ENCODE peak calls at places on chromosomes 1 and 21, in ten cellular contexts. C is PC-9, E is GM23338, X is uterus, F is kidney, O is transverse colon, I is body of pancreas, W is neural progenitor cell, S is heart left ventricle, Y is fibroblast of lung. R is an unnamed sample.

GRCh38 chr1:96030312-96030711 is 691.3 kb upstream of the PTBP2 start:
- DNase-seq in O (no peak), F (no peak), C (no peak), Y (no peak), X (no peak), W (no peak), S (no peak), E (no peak), I (no peak), R (no peak)

GRCh38 chr1:12244078-12244477 is 14.2 kb downstream of the VPS13D start:
- DNase-seq in S (no peak), F (no peak), C (no peak), X (no peak), I (no peak), E (peak), O (no peak), W (peak), Y (no peak), R (no peak)

GRCh38 chr1:202355944-202356553 is 7.5 kb downstream of the PPP1R12B start:
- DNase-seq in C (peak), X (no peak), I (no peak), Y (no peak), S (no peak), F (no peak), O (no peak), W (no peak), E (no peak), R (no peak)

GRCh38 chr1:205488074-205488723 is 16.3 kb upstream of the CDK18 start:
- DNase-seq in Y (peak), I (peak), W (peak), X (peak), C (peak), S (no peak), F (no peak), E (peak), O (peak), R (no peak)

GRCh38 chr1:246318622-246319021 is 188.5 kb downstream of the SMYD3 start:
- DNase-seq in I (no peak), C (no peak), X (no peak), E (no peak), W (no peak), F (no peak), S (no peak), O (no peak), Y (no peak), R (no peak)

GRCh38 chr1:91124989-91125417 is 103.2 kb upstream of the ZNF644 start:
- DNase-seq in E (no peak), Y (no peak), O (no peak), F (no peak), C (no peak), W (peak), S (no peak), X (no peak), I (no peak), R (no peak)

GRCh38 chr1:88661951-88662664 is 22.0 kb upstream of the PKN2 start:
- DNase-seq in S (no peak), W (peak), O (no peak), F (no peak), E (peak), X (no peak), C (no peak), Y (no peak), I (no peak), R (no peak)

GRCh38 chr1:54804471-54805132 is 3.5 kb upstream of the TTC22 start:
- DNase-seq in O (peak), E (no peak), C (peak), W (no peak), F (no peak), S (no peak), X (no peak), I (no peak), Y (no peak), R (no peak)

GRCh38 chr1:224747578-224747977 is 131.5 kb downstream of the CNIH3 start:
- DNase-seq in O (no peak), S (no peak), Y (peak), W (no peak), C (no peak), X (no peak), F (no peak), E (no peak), I (no peak), R (no peak)

GRCh38 chr1:29708818-29709710 is 472.7 kb downstream of the PTPRU start:
- DNase-seq in C (peak), S (no peak), W (peak), Y (peak), I (no peak), E (peak), F (no peak), X (no peak), O (no peak), R (no peak)

GRCh38 chr1:50348449-50349241 is 74.6 kb downstream of the DMRTA2 start:
- DNase-seq in X (peak), S (no peak), F (no peak), C (peak), E (peak), Y (peak), I (peak), W (peak), O (peak), R (no peak)

GRCh38 chr21:26753822-26754221 is 91.4 kb downstream of the ADAMTS1 start:
- DNase-seq in E (no peak), W (no peak), F (no peak), O (no peak), X (no peak), S (no peak), Y (no peak), I (no peak), C (no peak), R (no peak)

GRCh38 chr1:224203243-224204016 is 20.4 kb downstream of the DEGS1 start:
- DNase-seq in I (peak), O (peak), Y (peak), W (peak), F (peak), C (peak), X (no peak), E (peak), S (peak), R (peak)

GRCh38 chr21:42080788-42081083 is 9.6 kb downstream of the UMODL1 start:
- DNase-seq in X (peak), I (no peak), F (no peak), O (no peak), W (no peak), C (no peak), S (no peak), Y (peak), E (no peak), R (no peak)

GRCh38 chr1:94396356-94396755 is 21.8 kb upstream of the ABCD3 start:
- DNase-seq in E (peak), I (no peak), C (no peak), Y (no peak), O (no peak), X (no peak), F (no peak), W (peak), S (no peak), R (no peak)

GRCh38 chr1:231039161-231040018 is 664 bp downstream of the FAM89A start:
- DNase-seq in C (no peak), W (peak), X (no peak), I (peak), E (peak), O (peak), F (peak), Y (peak), S (peak), R (peak)

GRCh38 chr1:31605908-31606427 is 11.5 kb upstream of the HCRTR1 start:
- DNase-seq in X (no peak), I (no peak), S (no peak), Y (peak), E (no peak), F (no peak), C (no peak), O (no peak), W (no peak), R (no peak)

GRCh38 chr1:159339517-159339916 is 37.4 kb downstream of the FCER1A start:
- DNase-seq in O (no peak), I (no peak), X (no peak), C (no peak), Y (no peak), E (no peak), F (no peak), W (no peak), S (no peak), R (no peak)

GRCh38 chr1:154467768-154468102 is 34.3 kb upstream of the TDRD10 start:
- DNase-seq in S (no peak), I (no peak), F (no peak), O (no peak), X (no peak), E (no peak), Y (no peak), W (no peak), C (no peak), R (no peak)

GRCh38 chr21:44391345-44392091 is 38.1 kb downstream of the TRPM2 start:
- DNase-seq in Y (no peak), F (peak), O (peak), W (no peak), X (no peak), E (no peak), I (peak), C (no peak), S (peak), R (peak)

GRCh38 chr1:111323231-111323630 is 32.6 kb downstream of the CHIA start:
- DNase-seq in Y (no peak), C (peak), X (no peak), W (no peak), F (no peak), S (no peak), O (no peak), I (no peak), E (no peak), R (no peak)

GRCh38 chr21:32499249-32500055 is 85.9 kb downstream of the TCP10L start:
- DNase-seq in X (no peak), C (no peak), I (no peak), Y (peak), O (no peak), F (peak), W (peak), S (no peak), E (no peak), R (no peak)

GRCh38 chr1:206748348-206749034 is 22.1 kb upstream of the IL19 start:
- DNase-seq in E (no peak), F (no peak), S (no peak), O (no peak), W (no peak), C (no peak), I (no peak), X (no peak), Y (peak), R (no peak)

GRCh38 chr1:202807926-202808757 is at the start of gene KDM5B:
- DNase-seq in C (peak), X (peak), E (peak), F (peak), W (peak), S (peak), Y (peak), I (peak), O (peak), R (peak)

GRCh38 chr1:41241748-41242644 is at the start of gene SCMH1:
- DNase-seq in X (peak), O (peak), S (peak), Y (peak), W (peak), I (peak), F (peak), C (no peak), E (peak), R (peak)

GRCh38 chr1:226901421-226901820 is 31.0 kb downstream of the PSEN2 start:
- DNase-seq in Y (no peak), C (no peak), S (no peak), W (no peak), F (no peak), E (no peak), I (no peak), X (no peak), O (no peak), R (no peak)

GRCh38 chr1:91635763-91636162 is 135.1 kb downstream of the CDC7 start:
- DNase-seq in Y (no peak), S (no peak), W (no peak), X (no peak), C (no peak), I (no peak), F (no peak), E (no peak), O (no peak), R (no peak)

GRCh38 chr1:234408757-234409156 is 35.5 kb downstream of the COA6 start:
- DNase-seq in O (no peak), F (no peak), W (no peak), E (no peak), I (no peak), S (no peak), C (no peak), Y (no peak), X (no peak), R (no peak)

GRCh38 chr1:163427336-163427735 is 105.6 kb downstream of the NUF2 start:
- DNase-seq in E (no peak), S (no peak), C (no peak), F (no peak), X (no peak), I (no peak), O (no peak), W (no peak), Y (no peak), R (no peak)

GRCh38 chr21:43025636-43026180 is 49.9 kb downstream of the CBS start:
- DNase-seq in O (no peak), S (no peak), W (peak), F (no peak), E (no peak), X (no peak), Y (peak), C (peak), I (no peak), R (no peak)

GRCh38 chr1:37509181-37509580 is 5.4 kb downstream of the MEAF6 start:
- DNase-seq in F (no peak), O (no peak), E (peak), S (no peak), C (no peak), Y (peak), I (no peak), W (peak), X (no peak), R (no peak)

GRCh38 chr1:21594495-21594894 is 74.7 kb downstream of the RAP1GAP start:
- DNase-seq in E (no peak), C (peak), I (no peak), W (no peak), X (no peak), Y (no peak), O (no peak), S (no peak), F (no peak), R (no peak)

GRCh38 chr1:67747667-67748066 is 62.7 kb downstream of the GADD45A start:
- DNase-seq in O (no peak), W (no peak), F (no peak), X (no peak), Y (peak), S (no peak), E (no peak), C (no peak), I (no peak), R (no peak)

GRCh38 chr1:68229927-68230812 is 2.2 kb downstream of the WLS start:
- DNase-seq in Y (peak), I (peak), O (no peak), F (no peak), C (no peak), S (no peak), E (peak), W (peak), X (no peak), R (no peak)

DNA sequence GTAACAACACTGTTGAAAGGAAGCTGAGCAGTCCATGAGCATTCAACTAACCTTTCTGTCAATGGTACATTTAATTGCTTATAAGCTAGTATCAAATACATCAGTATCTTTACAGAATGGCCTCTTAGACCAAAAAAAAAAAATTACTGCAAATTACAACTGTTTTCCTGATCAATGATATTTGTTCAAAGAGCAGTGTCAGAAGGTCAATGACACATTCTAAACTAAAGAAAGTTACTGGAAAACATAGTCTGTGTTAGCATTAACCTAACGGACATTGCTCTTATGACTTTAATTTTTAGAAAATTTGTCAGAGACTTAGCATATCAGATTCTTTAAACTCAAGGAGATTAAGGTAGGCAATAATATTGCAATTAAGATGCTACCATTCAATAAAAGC is 162.5 kb downstream of the KCNT2 start:
- DNase-seq in F (no peak), S (no peak), I (no peak), O (no peak), E (no peak), C (no peak), Y (no peak), X (no peak), W (no peak), R (no peak)
- H3K27ac ChIP-seq in F (no peak), S (no peak), I (no peak), O (no peak), E (no peak), C (no peak), Y (no peak), X (no peak), W (no peak), R (no peak)

DNA sequence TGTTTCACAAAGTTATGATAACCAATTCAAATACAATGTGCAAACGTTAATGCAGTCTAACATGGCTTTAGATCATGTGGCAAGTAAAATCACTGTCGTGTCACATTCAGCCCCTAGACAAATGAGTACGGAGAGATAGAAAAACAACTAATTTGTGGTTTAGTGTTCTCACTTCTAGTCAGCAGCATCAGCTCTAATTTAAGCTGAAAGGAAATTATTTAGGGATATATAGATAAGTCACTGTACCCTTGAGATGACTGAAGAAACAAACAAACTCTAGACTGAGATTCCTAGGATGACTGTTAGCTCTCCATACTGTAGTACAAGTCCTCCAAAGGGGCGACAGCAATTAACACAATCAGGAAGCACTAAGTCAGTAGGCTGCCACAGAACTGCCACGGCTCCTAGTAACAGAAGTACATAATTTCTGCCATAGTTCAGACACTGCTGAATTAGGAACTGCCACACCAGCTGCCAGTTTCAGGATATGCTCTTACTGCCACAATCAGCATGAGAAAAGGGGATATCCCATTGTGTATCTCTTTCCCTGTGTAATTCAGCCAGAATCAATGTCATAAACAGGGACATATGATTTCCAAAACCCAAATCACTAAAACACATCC is 150.4 kb upstream of the NEGR1 start:
- DNase-seq in X (no peak), F (no peak), O (no peak), C (no peak), W (no peak), I (no peak), Y (no peak), E (peak), S (no peak), R (no peak)
- TF ChIP-seq CTCF in X (no peak), F (no peak), O (no peak), C (no peak), W (no peak), I (no peak), Y (no peak), E (no peak), S (no peak), R (no peak)

GRCh38 chr1:161987303-161987702 is 36.4 kb downstream of the OLFML2B start:
- DNase-seq in W (no peak), O (no peak), S (no peak), F (no peak), Y (peak), X (no peak), E (no peak), I (no peak), C (no peak), R (no peak)
- H3K27ac ChIP-seq in W (no peak), O (no peak), S (no peak), F (no peak), Y (no peak), X (peak), E (no peak), I (no peak), C (no peak), R (no peak)

GRCh38 chr1:211942583-211942982 is 92.8 kb downstream of the INTS7 start:
- DNase-seq in C (no peak), Y (no peak), O (no peak), W (no peak), E (no peak), X (no peak), S (no peak), F (no peak), I (no peak), R (no peak)

GRCh38 chr1:211939876-211940468 is 95.4 kb downstream of the INTS7 start:
- DNase-seq in O (no peak), I (peak), W (no peak), E (no peak), X (no peak), S (no peak), C (no peak), Y (no peak), F (no peak), R (no peak)

GRCh38 chr1:211947396-211948295 is 87.7 kb downstream of the INTS7 start:
- DNase-seq in Y (no peak), X (no peak), I (peak), S (no peak), E (peak), O (no peak), W (peak), F (no peak), C (no peak), R (no peak)

GRCh38 chr1:211948377-211948776 is 87.0 kb downstream of the INTS7 start:
- DNase-seq in W (no peak), S (no peak), E (no peak), Y (no peak), X (no peak), F (no peak), C (no peak), O (no peak), I (no peak), R (no peak)

DNA sequence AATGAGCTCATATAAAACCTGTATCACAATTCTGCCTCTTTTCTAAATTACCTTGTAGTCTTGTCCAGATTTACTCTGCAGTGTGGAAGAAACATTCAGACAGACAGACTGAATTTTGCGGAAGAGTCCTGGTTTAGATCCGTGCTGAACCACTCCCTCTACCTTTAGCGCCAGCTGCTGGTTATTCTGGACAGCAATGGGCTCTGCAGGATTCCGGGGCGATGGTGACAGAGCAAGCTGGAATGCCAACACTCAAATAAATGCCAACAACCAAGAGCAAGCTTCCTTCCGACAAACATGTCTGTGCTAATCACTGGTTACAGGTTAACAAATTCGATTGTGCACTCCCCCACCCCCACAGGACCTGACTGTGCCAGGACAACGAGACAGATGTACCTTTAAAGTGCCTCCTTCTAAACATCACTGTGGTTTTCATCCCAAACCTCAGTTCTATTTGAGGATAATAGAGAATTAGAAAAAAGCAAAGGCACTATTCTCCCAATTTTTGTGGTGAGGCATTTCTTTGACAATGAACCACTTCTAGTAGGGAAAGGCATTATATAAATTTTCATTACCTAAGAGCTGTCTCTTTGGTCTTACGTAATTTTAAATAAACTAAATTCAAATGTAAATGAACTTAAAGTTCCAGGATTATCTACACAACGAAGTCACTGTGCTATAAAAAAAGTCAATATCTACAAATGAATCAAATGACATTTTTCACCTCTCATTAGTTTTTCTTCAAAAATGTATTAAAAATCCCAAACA is 90.4 kb downstream of the INTS7 start:
- DNase-seq in I (peak), C (no peak), O (peak), E (peak), X (no peak), W (peak), Y (peak), F (peak), S (no peak), R (no peak)
- TF ChIP-seq CTCF in I (peak), C (no peak), O (peak), E (peak), X (no peak), W (peak), Y (peak), F (peak), S (peak), R (peak)

DNA sequence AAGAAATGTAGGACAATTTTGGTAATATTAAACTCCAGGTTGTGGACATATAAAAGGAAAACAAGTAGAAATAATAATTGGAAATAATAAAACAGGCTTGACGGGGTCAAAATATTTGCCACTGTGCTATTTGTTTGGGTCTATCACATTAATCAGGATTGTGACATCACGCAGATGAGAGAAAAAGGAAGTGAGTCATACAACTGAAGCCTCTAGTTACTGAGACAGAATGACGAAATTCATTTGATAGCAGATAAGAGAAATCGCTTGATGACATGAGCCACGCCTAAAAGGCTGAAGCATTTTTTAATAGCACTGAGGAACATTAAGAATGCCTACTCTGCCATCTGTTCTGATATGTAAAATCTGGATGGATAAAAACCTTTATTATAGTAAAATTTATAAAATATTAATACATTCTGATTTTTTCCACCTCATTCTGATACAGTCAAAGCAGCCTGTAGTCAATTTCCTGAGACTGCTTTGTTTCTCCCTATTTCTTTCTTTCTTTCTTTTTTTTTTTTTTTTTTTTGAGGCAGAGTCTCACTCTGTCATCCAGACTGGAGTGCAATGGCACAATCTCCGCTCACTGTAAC is 1687.0 kb upstream of the B3GALT2 start:
- DNase-seq in X (no peak), I (no peak), E (no peak), Y (peak), F (no peak), C (peak), S (no peak), W (no peak), O (no peak), R (no peak)
- H3K27ac ChIP-seq in X (no peak), I (no peak), E (no peak), Y (no peak), F (no peak), C (no peak), S (no peak), W (no peak), O (no peak), R (no peak)